ENCODE peak calls at places on chromosomes 4 and X, in five cellular contexts. N is AG09309, D is dorsolateral prefrontal cortex, Q is thoracic aorta, I is tibial nerve. J is an unnamed sample.

GRCh38 chr4:24988776-24989175 is 42.0 kb downstream of the LGI2 start:
- DNase-seq in I (no peak), N (peak; percentile 18), Q (no peak), D (no peak), J (no peak)

GRCh38 chrX:1387141-1387776 is 4.7 kb downstream of the SLC25A6 start:
- DNase-seq in Q (no peak), N (no peak), I (no peak), D (no peak), J (no peak)

GRCh38 chr4:43607827-43608461 is 715.4 kb downstream of the GRXCR1 start:
- DNase-seq in Q (no peak), N (no peak), D (no peak), I (no peak), J (no peak)

GRCh38 chr4:145320269-145320668 is 139.9 kb upstream of the OTUD4 start:
- DNase-seq in D (no peak), N (no peak), I (no peak), Q (no peak), J (no peak)

GRCh38 chrX:65745992-65746391 is 78.5 kb downstream of the MSN start:
- DNase-seq in Q (no peak), I (no peak), D (no peak), N (no peak), J (no peak)

GRCh38 chr4:149933883-149934282 is 118.2 kb upstream of the IQCM start:
- DNase-seq in I (no peak), N (no peak), Q (no peak), D (no peak), J (no peak)

GRCh38 chr4:128812360-128812958 is 3.0 kb downstream of the JADE1 start:
- DNase-seq in N (no peak), D (peak; percentile 37), Q (peak; percentile 12), I (peak; percentile 29), J (peak; percentile 17)

GRCh38 chr4:142953171-142953570 is 107.1 kb upstream of the INPP4B start:
- DNase-seq in N (no peak), I (no peak), D (no peak), Q (no peak), J (no peak)

GRCh38 chr4:14237911-14238310 is 610.4 kb upstream of the BOD1L1 start:
- DNase-seq in Q (no peak), N (no peak), D (no peak), I (no peak), J (no peak)

GRCh38 chrX:2823795-2824386 is 4.8 kb upstream of the GYG2 start:
- DNase-seq in D (no peak), Q (no peak), I (no peak), N (no peak), J (no peak)

GRCh38 chrX:77426811-77427210 is 20.4 kb upstream of the FGF16 start:
- DNase-seq in Q (no peak), N (no peak), I (no peak), D (no peak), J (no peak)

GRCh38 chrX:37060999-37061398 is 52.8 kb downstream of the FAM47C start:
- DNase-seq in I (no peak), D (no peak), N (peak; percentile 11), Q (no peak), J (no peak)

GRCh38 chr4:12679217-12679616 is 804.9 kb downstream of the RAB28 start:
- DNase-seq in Q (no peak), N (no peak), I (no peak), D (no peak), J (no peak)

GRCh38 chr4:186765138-186765537 is 41.5 kb upstream of the FAT1 start:
- DNase-seq in N (peak; percentile 67), Q (no peak), D (no peak), I (peak; percentile 24), J (peak; percentile 79)

GRCh38 chr4:77022581-77023133 is 53.1 kb downstream of the CCNI start:
- DNase-seq in N (no peak), Q (no peak), D (no peak), I (no peak), J (no peak)

GRCh38 chr4:85968945-85969830 is 390.7 kb downstream of the MAPK10 start:
- DNase-seq in Q (no peak), N (no peak), I (no peak), D (no peak), J (peak; percentile 27)

GRCh38 chrX:16662402-16662801 is 12.4 kb downstream of the S100G start:
- DNase-seq in D (no peak), I (no peak), Q (no peak), N (no peak), J (no peak)

GRCh38 chrX:154091678-154092077 is 5.8 kb downstream of the MECP2 start:
- DNase-seq in D (no peak), I (no peak), Q (no peak), N (no peak), J (no peak)

GRCh38 chr4:176443117-176443516 is 123.4 kb downstream of the SPCS3 start:
- DNase-seq in D (no peak), I (no peak), Q (no peak), N (peak; percentile 93), J (peak; percentile 74)

GRCh38 chr4:71333960-71334951 is 4.6 kb upstream of the SLC4A4 start:
- DNase-seq in N (no peak), Q (no peak), I (no peak), D (no peak), J (no peak)

GRCh38 chr4:7392438-7393374 is 42.0 kb downstream of the PSAPL1 start:
- DNase-seq in Q (no peak), I (peak; percentile 25), N (peak; percentile 20), D (no peak), J (no peak)

GRCh38 chr4:116531870-116532269 is 553.5 kb downstream of the TRAM1L1 start:
- DNase-seq in N (no peak), D (no peak), Q (no peak), I (no peak), J (no peak)

GRCh38 chr4:135319685-135320084 is 1118.1 kb upstream of the PABPC4L start:
- DNase-seq in I (no peak), D (no peak), Q (no peak), N (no peak), J (no peak)
- TF ChIP-seq CTCF in I (no peak), D (no peak), Q (no peak), N (no peak), J (no peak)

GRCh38 chr4:180563977-180564376 is 1679.2 kb upstream of the TENM3 start:
- DNase-seq in D (no peak), I (no peak), N (no peak), Q (no peak), J (no peak)

GRCh38 chr4:180557348-180557747 is 1685.9 kb upstream of the TENM3 start:
- DNase-seq in D (no peak), Q (no peak), I (no peak), N (no peak), J (no peak)

GRCh38 chr4:180560896-180561295 is 1682.3 kb upstream of the TENM3 start:
- DNase-seq in I (no peak), D (no peak), N (no peak), Q (no peak), J (no peak)

GRCh38 chr4:180558427-180558826 is 1684.8 kb upstream of the TENM3 start:
- DNase-seq in Q (no peak), D (no peak), I (no peak), N (no peak), J (no peak)
- H3K4me3 ChIP-seq in Q (no peak overlapping the region), D (no peak overlapping the region), I (no peak overlapping the region), N (no peak overlapping the region), J (no peak overlapping the region)

DNA sequence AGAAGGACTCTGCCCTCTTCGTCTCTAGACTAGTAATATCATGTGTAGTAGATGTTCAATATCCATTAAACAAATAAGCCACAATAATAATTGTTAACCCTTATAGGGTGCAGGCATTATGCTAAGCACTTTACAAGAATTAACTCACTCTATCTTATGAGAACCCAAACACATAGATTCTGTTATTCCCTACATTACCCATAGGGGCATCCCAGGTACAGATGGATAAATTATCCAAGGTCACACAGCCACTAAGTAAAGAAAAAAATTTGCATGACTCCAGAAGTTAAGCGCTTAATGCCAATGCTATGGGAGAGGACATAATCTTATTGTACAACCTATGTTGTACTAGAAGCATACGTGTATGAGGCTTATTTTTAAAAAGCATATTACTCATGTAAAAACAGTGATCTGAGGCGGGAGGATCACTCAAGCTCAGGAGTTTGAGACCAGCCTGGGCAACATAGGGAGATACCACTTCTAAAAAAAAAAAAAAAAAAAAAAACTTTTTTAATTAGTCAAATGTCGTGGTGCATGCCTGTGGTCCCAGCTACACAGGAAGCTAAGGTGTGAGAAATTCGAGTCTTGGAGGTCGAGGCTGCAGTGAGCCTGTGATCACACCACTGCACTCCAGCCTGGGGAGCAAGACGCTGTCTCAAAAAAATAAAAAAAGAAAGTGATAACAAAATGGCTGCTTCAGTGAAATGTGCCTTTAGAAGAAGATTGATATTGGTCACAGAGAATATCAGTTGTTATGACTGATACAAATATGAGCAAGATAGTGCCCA is 13.6 kb downstream of the LDB2 start:
- DNase-seq in I (no peak), D (no peak), Q (no peak), N (no peak), J (no peak)
- TF ChIP-seq CTCF in I (no peak), D (no peak), Q (no peak), N (no peak), J (peak; percentile 9)

GRCh38 chr4:140047781-140048180 is 106.2 kb downstream of the MAML3 start:
- DNase-seq in D (no peak), Q (no peak), N (no peak), I (no peak), J (no peak)
- H3K4me3 ChIP-seq in D (no peak overlapping the region), Q (peak overlapping the region; percentile 70), N (no peak overlapping the region), I (no peak overlapping the region), J (no peak overlapping the region)

GRCh38 chrX:47112316-47112954 is 32.1 kb downstream of the NDUFB11 start:
- DNase-seq in Q (no peak), D (no peak), I (no peak), N (no peak), J (no peak)
- TF ChIP-seq CTCF in Q (no peak), D (no peak), I (no peak), N (no peak), J (no peak)

GRCh38 chr4:56799291-56799823 is 22.1 kb downstream of the SPINK2 start:
- DNase-seq in Q (no peak), D (no peak), N (no peak), I (no peak), J (no peak)
- H3K4me3 ChIP-seq in Q (peak overlapping the region; percentile 80), D (peak overlapping the region; percentile 57), N (peak overlapping the region; percentile 58), I (peak overlapping the region; percentile 68), J (peak overlapping the region; percentile 50)

GRCh38 chrX:71254092-71254941 is at the start of gene ZMYM3:
- DNase-seq in I (peak; percentile 64), N (peak; percentile 31), Q (peak; percentile 41), D (peak; percentile 86), J (no peak)

GRCh38 chrX:71251456-71251973 is 2.4 kb downstream of the ZMYM3 start:
- DNase-seq in N (no peak), I (no peak), D (no peak), Q (no peak), J (no peak)

GRCh38 chrX:71252221-71252620 is 1.7 kb downstream of the ZMYM3 start:
- DNase-seq in D (no peak), I (no peak), Q (no peak), N (no peak), J (no peak)

GRCh38 chrX:71256051-71256450 is 2.1 kb upstream of the ZMYM3 start:
- DNase-seq in N (no peak), D (no peak), I (no peak), Q (no peak), J (no peak)

GRCh38 chrX:71253253-71254091 is 468 bp downstream of the ZMYM3 start:
- DNase-seq in I (no peak), N (no peak), Q (no peak), D (peak; percentile 28), J (no peak)
- TF ChIP-seq CTCF in I (peak; percentile 49), N (peak; percentile 60), Q (peak; percentile 44), D (peak; percentile 21), J (peak; percentile 44)